ENCODE peak calls at places on chromosomes 13 and 19, in six cellular contexts. One of them, this sample, is unnamed.

GRCh38 chr13:45243072-45243471 is 42.2 kb upstream of the KCTD4 start:
- DNase-seq in uterus: no peak
- DNase-seq in stomach: peak
- DNase-seq in adrenal gland: no peak
- DNase-seq in A549: no peak
- DNase-seq in HepG2: no peak
- DNase-seq in this sample: no peak

GRCh38 chr19:40954573-40954972 is 36.5 kb upstream of the CYP2B6 start:
- DNase-seq in uterus: no peak
- DNase-seq in stomach: no peak
- DNase-seq in adrenal gland: no peak
- DNase-seq in A549: peak
- DNase-seq in HepG2: no peak
- DNase-seq in this sample: no peak

GRCh38 chr13:31046711-31047279 is 114.3 kb downstream of the TEX26 start:
- DNase-seq in uterus: peak
- DNase-seq in stomach: no peak
- DNase-seq in adrenal gland: no peak
- DNase-seq in A549: no peak
- DNase-seq in HepG2: no peak
- DNase-seq in this sample: no peak

GRCh38 chr13:41458939-41459753 is 1.8 kb downstream of the RGCC start:
- DNase-seq in uterus: no peak
- DNase-seq in stomach: peak
- DNase-seq in adrenal gland: no peak
- DNase-seq in A549: peak
- DNase-seq in HepG2: peak
- DNase-seq in this sample: no peak

GRCh38 chr13:75896271-75896670 is 260.1 kb downstream of the LMO7 start:
- DNase-seq in uterus: no peak
- DNase-seq in stomach: no peak
- DNase-seq in adrenal gland: no peak
- DNase-seq in A549: no peak
- DNase-seq in HepG2: no peak
- DNase-seq in this sample: no peak

GRCh38 chr13:33233547-33233946 is 52.0 kb downstream of the STARD13 start:
- DNase-seq in uterus: no peak
- DNase-seq in stomach: no peak
- DNase-seq in adrenal gland: no peak
- DNase-seq in A549: no peak
- DNase-seq in HepG2: no peak
- DNase-seq in this sample: no peak

GRCh38 chr13:77475345-77476084 is 60.0 kb upstream of the SCEL start:
- DNase-seq in uterus: no peak
- DNase-seq in stomach: no peak
- DNase-seq in adrenal gland: no peak
- DNase-seq in A549: no peak
- DNase-seq in HepG2: no peak
- DNase-seq in this sample: no peak

GRCh38 chr13:54989418-54989817 is 1960.8 kb downstream of the OLFM4 start:
- DNase-seq in uterus: no peak
- DNase-seq in stomach: no peak
- DNase-seq in adrenal gland: no peak
- DNase-seq in A549: no peak
- DNase-seq in HepG2: no peak
- DNase-seq in this sample: no peak

GRCh38 chr13:33937373-33938087 is 119.6 kb downstream of the RFC3 start:
- DNase-seq in uterus: no peak
- DNase-seq in stomach: no peak
- DNase-seq in adrenal gland: no peak
- DNase-seq in A549: no peak
- DNase-seq in HepG2: peak
- DNase-seq in this sample: no peak

GRCh38 chr13:22187329-22187728 is 516.5 kb downstream of the FGF9 start:
- DNase-seq in uterus: no peak
- DNase-seq in stomach: no peak
- DNase-seq in adrenal gland: no peak
- DNase-seq in A549: no peak
- DNase-seq in HepG2: no peak
- DNase-seq in this sample: no peak

GRCh38 chr19:33717878-33718277 is 78.8 kb upstream of the KCTD15 start:
- DNase-seq in uterus: no peak
- DNase-seq in stomach: no peak
- DNase-seq in adrenal gland: no peak
- DNase-seq in A549: no peak
- DNase-seq in HepG2: no peak
- DNase-seq in this sample: no peak

GRCh38 chr13:23558675-23559536 is 11.3 kb upstream of the TNFRSF19 start:
- DNase-seq in uterus: peak
- DNase-seq in stomach: peak
- DNase-seq in adrenal gland: peak
- DNase-seq in A549: peak
- DNase-seq in HepG2: peak
- DNase-seq in this sample: peak

GRCh38 chr19:8214802-8215201 is 5.6 kb downstream of the CERS4 start:
- DNase-seq in uterus: no peak
- DNase-seq in stomach: no peak
- DNase-seq in adrenal gland: no peak
- DNase-seq in A549: no peak
- DNase-seq in HepG2: no peak
- DNase-seq in this sample: no peak

GRCh38 chr13:44306401-44307192 is 67.0 kb upstream of the SERP2 start:
- DNase-seq in uterus: peak
- DNase-seq in stomach: peak
- DNase-seq in adrenal gland: peak
- DNase-seq in A549: peak
- DNase-seq in HepG2: no peak
- DNase-seq in this sample: peak

GRCh38 chr13:103815619-103816018 is 749.4 kb upstream of the SLC10A2 start:
- DNase-seq in uterus: no peak
- DNase-seq in stomach: no peak
- DNase-seq in adrenal gland: no peak
- DNase-seq in A549: no peak
- DNase-seq in HepG2: no peak
- DNase-seq in this sample: no peak

GRCh38 chr13:91704398-91704797 is 306.0 kb downstream of the GPC5 start:
- DNase-seq in uterus: no peak
- DNase-seq in stomach: no peak
- DNase-seq in adrenal gland: no peak
- DNase-seq in A549: no peak
- DNase-seq in HepG2: no peak
- DNase-seq in this sample: no peak

GRCh38 chr13:109275848-109276247 is 510.5 kb downstream of the IRS2 start:
- DNase-seq in uterus: no peak
- DNase-seq in stomach: no peak
- DNase-seq in adrenal gland: no peak
- DNase-seq in A549: peak
- DNase-seq in HepG2: no peak
- DNase-seq in this sample: no peak

GRCh38 chr13:113856716-113857065 is 7.2 kb downstream of the GAS6 start:
- DNase-seq in uterus: peak
- DNase-seq in stomach: peak
- DNase-seq in adrenal gland: peak
- DNase-seq in A549: no peak
- DNase-seq in HepG2: peak
- DNase-seq in this sample: peak

GRCh38 chr13:45219123-45219891 is 18.5 kb upstream of the KCTD4 start:
- DNase-seq in uterus: no peak
- DNase-seq in stomach: no peak
- DNase-seq in adrenal gland: no peak
- DNase-seq in A549: peak
- DNase-seq in HepG2: peak
- DNase-seq in this sample: no peak

GRCh38 chr19:47274891-47275865 is 493 bp downstream of the INAFM1 start:
- DNase-seq in uterus: peak
- DNase-seq in stomach: no peak
- DNase-seq in adrenal gland: peak
- DNase-seq in A549: no peak
- DNase-seq in HepG2: no peak
- DNase-seq in this sample: no peak

GRCh38 chr13:98349731-98350305 is 172.7 kb upstream of the RNF113B start:
- DNase-seq in uterus: no peak
- DNase-seq in stomach: peak
- DNase-seq in adrenal gland: no peak
- DNase-seq in A549: peak
- DNase-seq in HepG2: peak
- DNase-seq in this sample: no peak

GRCh38 chr19:56189785-56190184 is 7.8 kb downstream of the ZSCAN5B start:
- DNase-seq in uterus: no peak
- DNase-seq in stomach: no peak
- DNase-seq in adrenal gland: no peak
- DNase-seq in A549: peak
- DNase-seq in HepG2: no peak
- DNase-seq in this sample: no peak

GRCh38 chr19:5792224-5792623 is 1.3 kb upstream of the DUS3L start:
- DNase-seq in uterus: no peak
- DNase-seq in stomach: no peak
- DNase-seq in adrenal gland: no peak
- DNase-seq in A549: no peak
- DNase-seq in HepG2: no peak
- DNase-seq in this sample: no peak

GRCh38 chr19:1026189-1027019 is at the start of gene CNN2:
- DNase-seq in uterus: peak
- DNase-seq in stomach: peak
- DNase-seq in adrenal gland: peak
- DNase-seq in A549: peak
- DNase-seq in HepG2: peak
- DNase-seq in this sample: peak

GRCh38 chr19:13062317-13062716 is 40.3 kb downstream of the LYL1 start:
- DNase-seq in uterus: no peak
- DNase-seq in stomach: no peak
- DNase-seq in adrenal gland: no peak
- DNase-seq in A549: no peak
- DNase-seq in HepG2: no peak
- DNase-seq in this sample: no peak

GRCh38 chr13:110629735-110630134 is 14.4 kb downstream of the NAXD start:
- DNase-seq in uterus: no peak
- DNase-seq in stomach: no peak
- DNase-seq in adrenal gland: no peak
- DNase-seq in A549: no peak
- DNase-seq in HepG2: no peak
- DNase-seq in this sample: no peak

GRCh38 chr13:66364346-66364745 is 865.8 kb downstream of the PCDH9 start:
- DNase-seq in uterus: no peak
- DNase-seq in stomach: no peak
- DNase-seq in adrenal gland: no peak
- DNase-seq in A549: no peak
- DNase-seq in HepG2: no peak
- DNase-seq in this sample: no peak

GRCh38 chr13:66362485-66362884 is 867.7 kb downstream of the PCDH9 start:
- DNase-seq in uterus: no peak
- DNase-seq in stomach: no peak
- DNase-seq in adrenal gland: no peak
- DNase-seq in A549: no peak
- DNase-seq in HepG2: no peak
- DNase-seq in this sample: no peak

GRCh38 chr13:66367356-66367755 is 862.8 kb downstream of the PCDH9 start:
- DNase-seq in uterus: no peak
- DNase-seq in stomach: no peak
- DNase-seq in adrenal gland: no peak
- DNase-seq in A549: no peak
- DNase-seq in HepG2: no peak
- DNase-seq in this sample: no peak

GRCh38 chr13:66359910-66360552 is 870.1 kb downstream of the PCDH9 start:
- DNase-seq in uterus: no peak
- DNase-seq in stomach: no peak
- DNase-seq in adrenal gland: no peak
- DNase-seq in A549: no peak
- DNase-seq in HepG2: no peak
- DNase-seq in this sample: no peak

GRCh38 chr13:66365101-66365500 is 865.0 kb downstream of the PCDH9 start:
- DNase-seq in uterus: no peak
- DNase-seq in stomach: no peak
- DNase-seq in adrenal gland: no peak
- DNase-seq in A549: no peak
- DNase-seq in HepG2: no peak
- DNase-seq in this sample: no peak
- TF ChIP-seq POLR2A in uterus: no peak
- TF ChIP-seq POLR2A in stomach: no peak
- TF ChIP-seq POLR2A in adrenal gland: no peak
- TF ChIP-seq POLR2A in A549: no peak
- TF ChIP-seq POLR2A in HepG2: no peak
- TF ChIP-seq POLR2A in this sample: no peak

GRCh38 chr19:44752816-44753618 is 4.5 kb downstream of the BCL3 start:
- DNase-seq in uterus: peak
- DNase-seq in stomach: peak
- DNase-seq in adrenal gland: peak
- DNase-seq in A549: peak
- DNase-seq in HepG2: peak
- DNase-seq in this sample: peak
- TF ChIP-seq POLR2A in uterus: peak
- TF ChIP-seq POLR2A in stomach: no peak
- TF ChIP-seq POLR2A in adrenal gland: no peak
- TF ChIP-seq POLR2A in A549: no peak
- TF ChIP-seq POLR2A in HepG2: no peak
- TF ChIP-seq POLR2A in this sample: no peak

DNA sequence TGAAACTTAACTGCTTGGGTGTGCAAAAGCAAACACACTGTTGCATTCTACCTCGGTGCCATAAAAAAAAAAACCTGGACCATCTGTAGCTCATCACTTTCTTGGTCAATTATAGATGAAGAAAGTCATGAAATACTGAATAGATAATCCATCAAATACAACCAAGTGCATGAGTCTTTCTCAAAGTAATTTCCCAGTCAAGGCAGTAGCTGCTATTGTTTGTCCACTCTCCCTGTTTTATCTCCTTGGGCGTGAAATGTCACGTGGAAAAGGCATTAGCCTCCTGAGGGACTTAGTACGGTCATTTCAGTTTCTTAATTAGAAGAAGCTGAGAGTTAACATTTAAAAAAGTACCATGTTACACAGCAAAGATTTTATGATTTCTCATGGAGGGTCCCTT is 1697.9 kb downstream of the PCDH9 start:
- DNase-seq in uterus: no peak
- DNase-seq in stomach: no peak
- DNase-seq in adrenal gland: no peak
- DNase-seq in A549: no peak
- DNase-seq in HepG2: no peak
- DNase-seq in this sample: no peak
- TF ChIP-seq POLR2A in uterus: no peak
- TF ChIP-seq POLR2A in stomach: no peak
- TF ChIP-seq POLR2A in adrenal gland: no peak
- TF ChIP-seq POLR2A in A549: no peak
- TF ChIP-seq POLR2A in HepG2: no peak
- TF ChIP-seq POLR2A in this sample: no peak

DNA sequence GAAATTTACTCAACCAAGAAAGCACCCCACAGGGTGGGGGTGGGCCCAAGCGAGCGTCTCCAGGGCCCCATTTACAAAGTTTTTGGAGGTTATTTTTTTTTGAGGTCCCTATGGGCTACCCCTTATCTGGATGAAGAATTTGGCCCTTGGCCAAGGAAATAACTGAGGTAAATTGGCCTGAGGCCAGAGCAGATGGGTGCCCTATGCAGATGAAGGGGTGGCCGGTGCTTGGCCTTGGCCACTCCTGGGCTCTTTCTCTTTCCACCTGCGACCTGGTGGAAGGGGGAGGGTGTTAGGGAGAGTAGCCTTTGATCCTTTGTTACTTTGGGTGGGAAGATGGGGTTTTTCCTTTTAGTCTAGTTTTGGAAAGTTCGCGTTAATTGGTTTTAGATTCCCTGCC is 15.5 kb downstream of the ZNF701 start:
- DNase-seq in uterus: no peak
- DNase-seq in stomach: no peak
- DNase-seq in adrenal gland: no peak
- DNase-seq in A549: no peak
- DNase-seq in HepG2: no peak
- DNase-seq in this sample: no peak
- TF ChIP-seq POLR2A in uterus: no peak
- TF ChIP-seq POLR2A in stomach: no peak
- TF ChIP-seq POLR2A in adrenal gland: no peak
- TF ChIP-seq POLR2A in A549: no peak
- TF ChIP-seq POLR2A in HepG2: no peak
- TF ChIP-seq POLR2A in this sample: no peak